ENCODE peak calls at places on chromosomes 3 and 15, in six cellular contexts. Y is GM12864, O is foreskin fibroblast, M is Calu3, G is upper lobe of right lung, W is uterus. R is an unnamed sample.

GRCh38 chr15:35991386-35991785 is 445.4 kb upstream of the DPH6 start:
- DNase-seq in Y (no peak), O (no peak), M (no peak), G (no peak), W (no peak), R (no peak)

GRCh38 chr15:64699767-64700388 is 75.5 kb downstream of the RBPMS2 start:
- DNase-seq in Y (no peak), O (peak; percentile 59), M (no peak), G (peak; percentile 78), W (peak; percentile 39), R (no peak)

GRCh38 chr15:40963201-40963600 is 9.9 kb downstream of the CHAC1 start:
- DNase-seq in Y (no peak), O (no peak), M (no peak), G (no peak), W (no peak), R (no peak)

GRCh38 chr3:48356419-48356818 is 15.6 kb upstream of the FBXW12 start:
- DNase-seq in Y (no peak), O (no peak), M (no peak), G (no peak), W (no peak), R (no peak)

GRCh38 chr15:94119215-94119815 is 112.0 kb upstream of the MCTP2 start:
- DNase-seq in Y (no peak), O (peak; percentile 6), M (no peak), G (no peak), W (peak; percentile 39), R (no peak)

GRCh38 chr3:193970773-193971206 is 165.2 kb upstream of the HES1 start:
- DNase-seq in Y (no peak), O (no peak), M (peak; percentile 24), G (no peak), W (no peak), R (no peak)

GRCh38 chr3:72190050-72190449 is 405.1 kb upstream of the PROK2 start:
- DNase-seq in Y (no peak), O (no peak), M (no peak), G (no peak), W (no peak), R (no peak)

GRCh38 chr3:61561374-61562041 is at the start of gene PTPRG:
- DNase-seq in Y (no peak), O (peak; percentile 97), M (peak; percentile 60), G (peak; percentile 90), W (peak; percentile 91), R (peak; percentile 70)

GRCh38 chr3:126567696-126568438 is 9.1 kb upstream of the C3orf22 start:
- DNase-seq in Y (no peak), O (no peak), M (peak; percentile 39), G (no peak), W (no peak), R (no peak)

GRCh38 chr3:90241481-90241880 is 1134.1 kb downstream of the EPHA3 start:
- DNase-seq in Y (no peak), O (no peak), M (no peak), G (no peak), W (no peak), R (no peak)

GRCh38 chr15:86611392-86612040 is 531.8 kb downstream of the AGBL1 start:
- DNase-seq in Y (no peak), O (no peak), M (no peak), G (no peak), W (no peak), R (no peak)

GRCh38 chr3:56468184-56469106 is at the start of gene ERC2:
- DNase-seq in Y (no peak), O (peak; percentile 66), M (peak; percentile 66), G (peak; percentile 69), W (no peak), R (no peak)

GRCh38 chr3:66098436-66098835 is 59.7 kb upstream of the MAGI1 start:
- DNase-seq in Y (no peak), O (peak; percentile 66), M (no peak), G (no peak), W (no peak), R (no peak)

GRCh38 chr15:85405467-85405866 is 25.1 kb downstream of the AKAP13 start:
- DNase-seq in Y (no peak), O (no peak), M (no peak), G (no peak), W (no peak), R (no peak)

GRCh38 chr3:64405211-64405818 is 180.0 kb upstream of the PRICKLE2 start:
- DNase-seq in Y (no peak), O (peak; percentile 40), M (no peak), G (no peak), W (no peak), R (no peak)

GRCh38 chr3:44036850-44037249 is 204.8 kb upstream of the TOPAZ1 start:
- DNase-seq in Y (no peak), O (no peak), M (no peak), G (no peak), W (no peak), R (no peak)

GRCh38 chr15:42413914-42414313 is 54.6 kb downstream of the CAPN3 start:
- DNase-seq in Y (no peak), O (no peak), M (no peak), G (no peak), W (no peak), R (no peak)

GRCh38 chr15:39961051-39961450 is 27.1 kb downstream of the EIF2AK4 start:
- DNase-seq in Y (no peak), O (peak; percentile 43), M (no peak), G (no peak), W (no peak), R (no peak)

GRCh38 chr3:49153349-49153912 is 12.7 kb downstream of the CCDC71 start:
- DNase-seq in Y (no peak), O (no peak), M (no peak), G (no peak), W (no peak), R (no peak)

GRCh38 chr15:50797926-50798325 is 32.4 kb upstream of the SPPL2A start:
- DNase-seq in Y (no peak), O (no peak), M (peak; percentile 36), G (no peak), W (no peak), R (no peak)

GRCh38 chr15:63288342-63288741 is 10.9 kb downstream of the APH1B start:
- DNase-seq in Y (no peak), O (peak; percentile 24), M (no peak), G (no peak), W (no peak), R (no peak)

GRCh38 chr3:143358793-143359491 is 239.4 kb downstream of the CHST2 start:
- DNase-seq in Y (no peak), O (no peak), M (peak; percentile 24), G (no peak), W (no peak), R (no peak)

GRCh38 chr3:52245322-52246263 is at the start of gene PPM1M:
- DNase-seq in Y (no peak), O (peak; percentile 79), M (peak; percentile 58), G (peak; percentile 81), W (peak; percentile 55), R (peak; percentile 88)

GRCh38 chr3:29789686-29790085 is 508.8 kb downstream of the RBMS3 start:
- DNase-seq in Y (no peak), O (peak; percentile 70), M (no peak), G (no peak), W (no peak), R (no peak)

DNA sequence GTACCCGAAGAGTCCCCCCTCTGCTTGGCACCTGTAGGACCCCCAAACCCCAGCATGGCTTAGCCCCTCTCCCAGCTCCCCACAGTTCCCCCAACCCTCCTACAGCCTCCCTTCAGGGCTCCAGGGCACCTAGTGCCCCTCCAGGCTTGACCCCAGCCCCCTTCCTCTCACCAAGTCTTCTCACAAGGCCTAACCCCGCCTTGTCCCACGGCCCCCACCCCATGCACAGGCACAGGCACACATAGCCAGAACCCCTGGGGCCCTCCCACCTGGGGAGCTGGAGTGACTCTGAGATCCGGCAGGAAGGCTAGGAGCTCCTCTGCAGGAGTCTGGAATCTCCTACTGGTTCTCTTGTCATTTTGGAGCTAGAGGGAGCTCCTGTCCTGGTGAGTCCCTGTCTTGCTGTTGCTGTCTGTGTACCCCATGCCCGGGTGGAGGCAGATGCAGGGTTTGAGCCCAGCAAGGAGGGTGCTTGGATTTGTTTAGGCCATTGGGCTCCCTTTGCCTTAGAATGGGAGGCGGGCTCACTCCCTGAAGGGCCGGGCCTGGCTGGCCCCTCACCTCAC is 39.6 kb downstream of the KLF13 start:
- DNase-seq in Y (no peak), O (peak; percentile 47), M (no peak), G (peak; percentile 81), W (peak; percentile 62), R (no peak)
- TF ChIP-seq CTCF in Y (no peak), O (no peak), M (no peak), G (peak; percentile 4), W (peak; percentile 22), R (no peak)

GRCh38 chr15:68277605-68278344 is at the start of gene FEM1B:
- DNase-seq in Y (peak; percentile 76), O (peak; percentile 97), M (peak; percentile 93), G (peak; percentile 96), W (peak; percentile 90), R (peak; percentile 91)
- TF ChIP-seq CTCF in Y (no peak), O (no peak), M (no peak), G (peak; percentile 45), W (no peak), R (no peak)

GRCh38 chr3:8336456-8336855 is 165.2 kb upstream of the LMCD1 start:
- DNase-seq in Y (no peak), O (no peak), M (no peak), G (no peak), W (no peak), R (no peak)
- TF ChIP-seq CTCF in Y (peak; percentile 50), O (peak; percentile 16), M (no peak), G (peak; percentile 10), W (no peak), R (peak; percentile 35)

GRCh38 chr3:184716652-184717607 is 5.1 kb upstream of the MAGEF1 start:
- DNase-seq in Y (no peak), O (peak; percentile 69), M (no peak), G (no peak), W (peak; percentile 73), R (no peak)
- TF ChIP-seq CTCF in Y (no peak), O (no peak), M (no peak), G (no peak), W (no peak), R (no peak)

GRCh38 chr15:49622561-49622960 is 1.7 kb downstream of the DTWD1 start:
- DNase-seq in Y (no peak), O (peak; percentile 25), M (no peak), G (no peak), W (no peak), R (no peak)
- TF ChIP-seq CTCF in Y (no peak), O (no peak), M (no peak), G (no peak), W (no peak), R (no peak)

DNA sequence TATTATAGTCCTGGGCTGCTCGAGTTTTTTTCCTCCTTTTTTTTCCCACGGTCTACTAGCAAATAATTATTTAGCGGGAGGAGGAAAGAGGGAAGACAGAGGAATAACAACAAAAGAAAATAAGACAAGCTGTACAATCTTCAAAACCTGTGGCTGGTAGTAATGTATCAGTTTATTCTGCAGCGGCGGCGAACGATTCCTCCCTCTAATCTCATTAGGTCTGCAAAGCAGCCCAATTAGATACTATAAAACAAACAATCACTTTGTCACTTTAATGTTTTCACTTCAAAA is 398 bp upstream of the TLE3 start:
- DNase-seq in Y (no peak), O (no peak), M (no peak), G (no peak), W (no peak), R (no peak)
- TF ChIP-seq CTCF in Y (no peak), O (no peak), M (no peak), G (no peak), W (no peak), R (no peak)

R was measured in GM13977.